ENCODE peak calls at places on chromosomes 4 and X, in nine cellular contexts. One of them, this sample, is unnamed.

GRCh38 chrX:83501540-83501939 is 6.5 kb upstream of the POU3F4 start:
- DNase-seq in stimulated activated naive B cell treated with anti-CD40 and anti-IgM and Interleukin-4, amounts not matched to agents 10 μg/mL and 1 μg/mL and 100 μg/mL, for 72 hours: no peak
- DNase-seq in H4: no peak
- DNase-seq in foreskin fibroblast: no peak
- DNase-seq in cerebellum: no peak
- DNase-seq in cardiac fibroblast: no peak
- DNase-seq in GM20000: no peak
- DNase-seq in activated CD4-positive, alpha-beta T cell treated with anti-CD3 and anti-CD28 coated beads, Interleukin-2, amount 10 ng/mL, durations not matched to agents 7 days and 5 days: no peak
- DNase-seq in activated gamma-delta T cell: no peak
- DNase-seq in this sample: no peak

GRCh38 chr4:143362392-143363046 is 25.8 kb downstream of the GAB1 start:
- DNase-seq in foreskin fibroblast: no peak
- DNase-seq in activated gamma-delta T cell: no peak
- DNase-seq in H4: no peak
- DNase-seq in stimulated activated naive B cell treated with anti-CD40 and anti-IgM and Interleukin-4, amounts not matched to agents 10 μg/mL and 1 μg/mL and 100 μg/mL, for 72 hours: no peak
- DNase-seq in cardiac fibroblast: no peak
- DNase-seq in GM20000: no peak
- DNase-seq in activated CD4-positive, alpha-beta T cell treated with anti-CD3 and anti-CD28 coated beads, Interleukin-2, amount 10 ng/mL, durations not matched to agents 7 days and 5 days: no peak
- DNase-seq in cerebellum: no peak
- DNase-seq in this sample: no peak

GRCh38 chr4:53763813-53764597 is 172.7 kb upstream of the LNX1 start:
- DNase-seq in stimulated activated naive B cell treated with anti-CD40 and anti-IgM and Interleukin-4, amounts not matched to agents 10 μg/mL and 1 μg/mL and 100 μg/mL, for 72 hours: no peak
- DNase-seq in cardiac fibroblast: peak; percentile 80
- DNase-seq in activated CD4-positive, alpha-beta T cell treated with anti-CD3 and anti-CD28 coated beads, Interleukin-2, amount 10 ng/mL, durations not matched to agents 7 days and 5 days: no peak
- DNase-seq in GM20000: no peak
- DNase-seq in foreskin fibroblast: peak; percentile 75
- DNase-seq in H4: no peak
- DNase-seq in activated gamma-delta T cell: no peak
- DNase-seq in cerebellum: no peak
- DNase-seq in this sample: no peak

GRCh38 chr4:19735012-19735411 is 516.7 kb upstream of the SLIT2 start:
- DNase-seq in foreskin fibroblast: peak; percentile 28
- DNase-seq in cerebellum: no peak
- DNase-seq in stimulated activated naive B cell treated with anti-CD40 and anti-IgM and Interleukin-4, amounts not matched to agents 10 μg/mL and 1 μg/mL and 100 μg/mL, for 72 hours: no peak
- DNase-seq in H4: no peak
- DNase-seq in GM20000: no peak
- DNase-seq in activated CD4-positive, alpha-beta T cell treated with anti-CD3 and anti-CD28 coated beads, Interleukin-2, amount 10 ng/mL, durations not matched to agents 7 days and 5 days: no peak
- DNase-seq in cardiac fibroblast: peak; percentile 42
- DNase-seq in activated gamma-delta T cell: no peak
- DNase-seq in this sample: no peak

GRCh38 chr4:30094866-30095265 is 625.3 kb upstream of the PCDH7 start:
- DNase-seq in cardiac fibroblast: peak; percentile 18
- DNase-seq in foreskin fibroblast: no peak
- DNase-seq in GM20000: no peak
- DNase-seq in activated CD4-positive, alpha-beta T cell treated with anti-CD3 and anti-CD28 coated beads, Interleukin-2, amount 10 ng/mL, durations not matched to agents 7 days and 5 days: no peak
- DNase-seq in stimulated activated naive B cell treated with anti-CD40 and anti-IgM and Interleukin-4, amounts not matched to agents 10 μg/mL and 1 μg/mL and 100 μg/mL, for 72 hours: no peak
- DNase-seq in cerebellum: no peak
- DNase-seq in activated gamma-delta T cell: no peak
- DNase-seq in H4: no peak
- DNase-seq in this sample: peak; percentile 26

GRCh38 chr4:91957963-91958362 is 345.8 kb upstream of the GRID2 start:
- DNase-seq in stimulated activated naive B cell treated with anti-CD40 and anti-IgM and Interleukin-4, amounts not matched to agents 10 μg/mL and 1 μg/mL and 100 μg/mL, for 72 hours: no peak
- DNase-seq in cardiac fibroblast: no peak
- DNase-seq in cerebellum: no peak
- DNase-seq in activated CD4-positive, alpha-beta T cell treated with anti-CD3 and anti-CD28 coated beads, Interleukin-2, amount 10 ng/mL, durations not matched to agents 7 days and 5 days: no peak
- DNase-seq in foreskin fibroblast: no peak
- DNase-seq in activated gamma-delta T cell: no peak
- DNase-seq in H4: no peak
- DNase-seq in GM20000: no peak
- DNase-seq in this sample: no peak

GRCh38 chr4:48778431-48779094 is 1.5 kb downstream of the FRYL start:
- DNase-seq in activated gamma-delta T cell: no peak
- DNase-seq in cerebellum: no peak
- DNase-seq in foreskin fibroblast: peak; percentile 23
- DNase-seq in GM20000: no peak
- DNase-seq in H4: peak; percentile 24
- DNase-seq in stimulated activated naive B cell treated with anti-CD40 and anti-IgM and Interleukin-4, amounts not matched to agents 10 μg/mL and 1 μg/mL and 100 μg/mL, for 72 hours: no peak
- DNase-seq in activated CD4-positive, alpha-beta T cell treated with anti-CD3 and anti-CD28 coated beads, Interleukin-2, amount 10 ng/mL, durations not matched to agents 7 days and 5 days: peak; percentile 7
- DNase-seq in cardiac fibroblast: peak; percentile 55
- DNase-seq in this sample: no peak

GRCh38 chr4:147994076-147994475 is 262.2 kb downstream of the ARHGAP10 start:
- DNase-seq in foreskin fibroblast: no peak
- DNase-seq in cardiac fibroblast: peak; percentile 69
- DNase-seq in activated CD4-positive, alpha-beta T cell treated with anti-CD3 and anti-CD28 coated beads, Interleukin-2, amount 10 ng/mL, durations not matched to agents 7 days and 5 days: no peak
- DNase-seq in H4: no peak
- DNase-seq in cerebellum: no peak
- DNase-seq in activated gamma-delta T cell: no peak
- DNase-seq in GM20000: no peak
- DNase-seq in stimulated activated naive B cell treated with anti-CD40 and anti-IgM and Interleukin-4, amounts not matched to agents 10 μg/mL and 1 μg/mL and 100 μg/mL, for 72 hours: no peak
- DNase-seq in this sample: no peak

This sample was measured in skeletal muscle cell.